ENCODE peak calls at places on chromosomes 13 and 19, in six cellular contexts. Y, S, C, D, A and E are unnamed samples.

GRCh38 chr19:32868206-32868950 is 1.2 kb downstream of the SLC7A9 start:
- DNase-seq in S (no peak), C (no peak), A (no peak), D (no peak), Y (no peak), E (no peak)

GRCh38 chr19:13622727-13623126 is 116.4 kb upstream of the CACNA1A start:
- DNase-seq in C (no peak), A (peak), Y (no peak), D (no peak), S (no peak), E (no peak)

GRCh38 chr13:27194895-27195764 is 23.5 kb upstream of the USP12 start:
- DNase-seq in Y (peak), S (no peak), C (peak), D (peak), A (peak), E (peak)

GRCh38 chr19:14686411-14686810 is 3.4 kb upstream of the ZNF333 start:
- DNase-seq in D (peak), Y (peak), S (no peak), C (no peak), A (peak), E (no peak)

GRCh38 chr19:49602806-49603205 is 11.8 kb downstream of the PRR12 start:
- DNase-seq in S (no peak), D (no peak), Y (no peak), C (no peak), A (no peak), E (no peak)

GRCh38 chr13:20566424-20566916 is 487 bp upstream of the IFT88 start:
- DNase-seq in C (no peak), Y (peak), S (peak), D (peak), A (peak), E (no peak)

GRCh38 chr13:80337011-80337688 is 3.8 kb downstream of the SPRY2 start:
- DNase-seq in D (no peak), A (no peak), Y (no peak), S (no peak), C (no peak), E (no peak)

GRCh38 chr19:13633109-13633508 is 126.8 kb upstream of the CACNA1A start:
- DNase-seq in Y (peak), S (no peak), A (no peak), C (peak), D (no peak), E (peak)

GRCh38 chr19:10091892-10092641 is 6.0 kb downstream of the SHFL start:
- DNase-seq in D (no peak), C (no peak), S (no peak), Y (no peak), A (no peak), E (no peak)

GRCh38 chr19:2823646-2824045 is 4.0 kb downstream of the ZNF554 start:
- DNase-seq in S (no peak), A (no peak), D (no peak), C (no peak), Y (no peak), E (no peak)

GRCh38 chr13:111005808-111006494 is 91.1 kb upstream of the ANKRD10 start:
- DNase-seq in A (no peak), C (no peak), S (no peak), Y (peak), D (no peak), E (no peak)

GRCh38 chr19:46602392-46603194 is 1.5 kb downstream of the CALM3 start:
- DNase-seq in D (no peak), S (no peak), A (no peak), Y (no peak), C (no peak), E (no peak)

GRCh38 chr19:36528921-36529518 is 949 bp upstream of the ZNF260 start:
- DNase-seq in D (no peak), C (peak), S (no peak), A (peak), Y (no peak), E (no peak)

GRCh38 chr19:46073268-46073922 is 32.6 kb upstream of the IGFL4 start:
- DNase-seq in A (no peak), S (no peak), Y (peak), C (no peak), D (no peak), E (no peak)

GRCh38 chr19:10565028-10565566 is 713 bp downstream of the KRI1 start:
- DNase-seq in A (peak), S (no peak), D (peak), Y (peak), C (peak), E (peak)

GRCh38 chr13:110869231-110869804 is 45.6 kb downstream of the ANKRD10 start:
- DNase-seq in Y (no peak), S (no peak), C (no peak), D (no peak), A (no peak), E (no peak)

GRCh38 chr13:32255744-32256120 is 59.4 kb downstream of the ZAR1L start:
- DNase-seq in S (no peak), Y (peak), A (no peak), D (no peak), C (no peak), E (no peak)

GRCh38 chr13:77918391-77919261 is at the start of gene EDNRB:
- DNase-seq in D (peak), Y (peak), S (peak), C (peak), A (peak), E (peak)

GRCh38 chr19:6890938-6891337 is 3.6 kb downstream of the ADGRE1 start:
- DNase-seq in Y (no peak), D (no peak), C (no peak), A (no peak), S (no peak), E (no peak)

GRCh38 chr13:113955235-113955634 is 18.6 kb downstream of the C13orf46 start:
- DNase-seq in S (no peak), A (no peak), C (no peak), Y (no peak), D (no peak), E (no peak)

GRCh38 chr13:113041821-113042335 is 63.7 kb upstream of the F7 start:
- DNase-seq in S (no peak), D (no peak), Y (no peak), C (no peak), A (no peak), E (no peak)

GRCh38 chr19:31439270-31439573 is 90.0 kb upstream of the TSHZ3 start:
- DNase-seq in C (no peak), Y (no peak), A (no peak), D (no peak), S (no peak), E (no peak)

DNA sequence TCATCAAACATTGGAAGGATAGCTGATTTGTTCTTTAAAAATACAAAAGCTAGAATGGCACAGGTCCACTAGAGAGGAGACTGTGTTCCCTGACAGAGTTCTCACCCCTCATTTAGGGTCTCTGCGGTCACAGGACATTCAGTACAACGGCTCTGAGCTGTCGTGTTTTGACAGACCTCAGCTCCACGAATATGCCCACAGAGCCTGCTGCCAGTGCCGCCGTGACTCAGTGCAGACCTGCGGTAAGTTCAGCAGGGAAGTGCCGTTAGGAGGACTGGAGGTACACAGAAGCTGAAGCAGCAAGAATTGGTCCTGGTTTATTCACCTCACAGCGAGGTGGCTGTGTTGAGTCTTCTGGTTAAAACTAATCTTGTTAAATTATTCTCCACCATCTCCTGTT is 90.0 kb downstream of the TNFRSF19 start:
- DNase-seq in Y (no peak), A (no peak), S (no peak), D (no peak), C (no peak), E (no peak)
- H2BK15ac ChIP-seq in Y (no peak), A (no peak), S (no peak), D (no peak), C (no peak), E (no peak)

DNA sequence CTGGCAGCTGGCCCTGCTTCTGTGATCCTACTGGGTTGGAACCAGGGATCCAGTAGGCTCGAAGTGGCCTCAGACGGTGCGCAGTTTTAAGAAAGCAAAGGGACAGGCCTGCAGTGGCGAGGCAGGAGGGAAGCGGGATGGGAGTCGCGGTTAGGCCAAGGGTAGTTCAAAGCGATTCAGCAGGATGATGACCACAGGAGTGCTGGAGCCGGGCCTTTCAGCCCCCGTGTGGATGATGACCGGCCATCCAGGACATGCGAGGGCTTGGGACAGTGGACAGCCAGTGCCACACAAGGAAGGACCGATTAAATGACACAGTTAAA is 853 bp downstream of the RNASEH2B start:
- DNase-seq in C (peak), Y (peak), D (peak), S (no peak), A (peak), E (peak)
- H4K8ac ChIP-seq in C (no peak), Y (peak), D (peak), S (peak), A (no peak), E (no peak)

DNA sequence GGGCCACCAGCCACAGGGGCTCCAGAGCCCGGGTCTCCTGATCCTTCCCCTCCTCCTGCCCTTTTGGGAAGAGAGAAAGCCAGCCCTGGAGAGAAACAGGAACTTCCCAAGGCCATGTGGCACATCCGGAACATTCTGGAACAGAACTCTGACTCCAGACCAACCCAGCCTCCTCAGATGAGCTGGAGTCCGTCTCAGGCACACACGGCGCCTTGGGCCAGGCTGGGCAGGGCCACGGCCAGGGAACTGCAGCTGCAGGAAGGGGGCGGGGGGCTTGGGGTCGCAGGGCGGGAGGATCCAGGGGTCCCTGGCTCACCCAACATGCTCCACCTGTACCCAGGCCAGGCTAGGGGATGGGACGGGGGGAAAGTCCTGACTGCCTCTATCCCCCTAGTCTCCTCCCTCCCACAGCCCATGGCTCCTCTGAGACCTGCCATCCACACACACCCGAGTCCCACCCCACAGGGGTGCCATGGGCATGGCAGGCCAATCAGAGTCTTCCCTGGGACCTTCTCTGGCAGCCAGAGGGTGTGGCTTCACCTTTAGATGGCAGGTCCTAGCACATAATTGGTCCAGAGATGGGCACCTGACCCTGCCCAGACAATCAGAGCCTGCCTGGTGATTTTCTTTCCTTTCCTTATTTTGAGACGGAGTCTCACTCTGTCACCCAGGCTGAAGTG is 22.9 kb downstream of the SBNO2 start:
- DNase-seq in D (no peak), A (no peak), S (no peak), C (no peak), Y (no peak), E (no peak)
- H3K27ac ChIP-seq in D (no peak), A (no peak), S (no peak), C (no peak), Y (no peak), E (no peak)

DNA sequence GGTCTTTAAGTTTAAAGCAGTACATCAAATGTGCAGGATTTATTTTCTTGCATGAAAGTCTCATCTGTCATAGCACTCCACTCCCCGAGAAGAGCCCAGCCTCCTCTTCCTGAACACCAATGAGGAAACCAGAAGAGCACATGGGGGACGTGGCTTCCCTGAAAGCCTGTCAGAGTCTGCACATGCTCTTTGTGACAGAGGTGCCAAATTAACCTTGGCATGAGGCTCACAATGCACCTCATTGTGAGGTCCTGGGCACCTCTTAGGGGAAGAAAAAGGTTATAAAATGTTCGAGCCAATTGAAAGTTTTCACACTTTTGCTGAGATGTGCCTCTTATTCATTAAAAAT is 141.3 kb upstream of the RFC3 start:
- DNase-seq in C (no peak), Y (peak), D (peak), A (peak), S (no peak), E (no peak)
- H2BK15ac ChIP-seq in C (no peak), Y (no peak), D (no peak), A (no peak), S (no peak), E (no peak)

GRCh38 chr19:41395355-41395754 is 1.8 kb downstream of the EXOSC5 start:
- DNase-seq in Y (no peak), C (no peak), D (no peak), S (no peak), A (no peak), E (no peak)
- H4K8ac ChIP-seq in Y (no peak), C (no peak), D (no peak), S (no peak), A (no peak), E (no peak)

GRCh38 chr19:43847246-43847645 is 20.1 kb downstream of the ZNF283 start:
- DNase-seq in Y (no peak), C (no peak), S (no peak), D (no peak), A (peak), E (no peak)
- H3K27ac ChIP-seq in Y (no peak), C (no peak), S (no peak), D (no peak), A (no peak), E (no peak)

GRCh38 chr13:98453254-98453843 is 123.6 kb downstream of the STK24 start:
- DNase-seq in C (no peak), Y (no peak), D (no peak), A (no peak), S (no peak), E (no peak)
- H2BK15ac ChIP-seq in C (no peak), Y (no peak), D (no peak), A (no peak), S (no peak), E (no peak)